ENCODE peak calls at places on chromosomes 11 and 22, in eight cellular contexts. X is endodermal cell, I is mesenchymal stem cell, E is left ventricle myocardium inferior, H is pancreas, K is dorsolateral prefrontal cortex, T is MM.1S, C is thoracic aorta. L is an unnamed sample.

GRCh38 chr22:46052801-46053562 is 76.0 kb upstream of the WNT7B start:
- DNase-seq in X (peak), I (no peak), E (peak), H (peak), K (peak), T (peak), C (no peak), L (peak)

GRCh38 chr11:102564110-102564509 is 33.6 kb upstream of the MMP7 start:
- DNase-seq in X (no peak), I (peak), E (no peak), H (no peak), K (no peak), T (peak), C (no peak), L (no peak)

GRCh38 chr11:62921573-62922188 is 518 bp upstream of the CHRM1 start:
- DNase-seq in X (peak), I (no peak), E (no peak), H (peak), K (peak), T (no peak), C (no peak), L (no peak)

GRCh38 chr11:133821776-133822175 is 23.5 kb downstream of the SPATA19 start:
- DNase-seq in X (peak), I (no peak), E (peak), H (no peak), K (peak), T (peak), C (no peak), L (peak)

GRCh38 chr11:132911186-132911585 is 621.1 kb downstream of the OPCML start:
- DNase-seq in X (no peak), I (peak), E (no peak), H (no peak), K (no peak), T (no peak), C (no peak), L (no peak)

GRCh38 chr11:117199061-117199915 is at the start of gene TAGLN:
- DNase-seq in X (peak), I (peak), E (peak), H (peak), K (no peak), T (no peak), C (peak), L (no peak)

GRCh38 chr11:32118025-32118974 is 27.4 kb downstream of the RCN1 start:
- DNase-seq in X (no peak), I (peak), E (no peak), H (no peak), K (no peak), T (no peak), C (no peak), L (peak)

GRCh38 chr11:75473684-75474083 is 40.7 kb upstream of the KLHL35 start:
- DNase-seq in X (no peak), I (no peak), E (no peak), H (peak), K (no peak), T (no peak), C (no peak), L (no peak)

GRCh38 chr11:7677071-7677470 is 3.8 kb upstream of the CYB5R2 start:
- DNase-seq in X (no peak), I (peak), E (no peak), H (no peak), K (no peak), T (no peak), C (no peak), L (no peak)

GRCh38 chr11:6747097-6747662 is 24.6 kb downstream of the OR2AG2 start:
- DNase-seq in X (no peak), I (no peak), E (no peak), H (no peak), K (no peak), T (no peak), C (no peak), L (no peak)

GRCh38 chr11:108697872-108698473 is 33.1 kb downstream of the DDX10 start:
- DNase-seq in X (peak), I (peak), E (no peak), H (no peak), K (peak), T (peak), C (no peak), L (peak)

GRCh38 chr11:92311616-92312449 is 87.2 kb downstream of the FAT3 start:
- DNase-seq in X (peak), I (peak), E (no peak), H (no peak), K (no peak), T (no peak), C (no peak), L (no peak)

GRCh38 chr11:69538840-69539239 is 57.4 kb downstream of the LINC01488 start:
- DNase-seq in X (no peak), I (no peak), E (no peak), H (no peak), K (no peak), T (no peak), C (no peak), L (no peak)

GRCh38 chr22:20606041-20606783 is 98.8 kb downstream of the MED15 start:
- DNase-seq in X (peak), I (peak), E (no peak), H (peak), K (no peak), T (peak), C (no peak), L (peak)

GRCh38 chr11:88709567-88709966 is 356.2 kb downstream of the GRM5 start:
- DNase-seq in X (peak), I (no peak), E (no peak), H (no peak), K (peak), T (no peak), C (no peak), L (no peak)

GRCh38 chr11:94938399-94939055 is 34.8 kb downstream of the CWC15 start:
- DNase-seq in X (no peak), I (peak), E (peak), H (no peak), K (peak), T (no peak), C (no peak), L (peak)

GRCh38 chr11:71221851-71222250 is 30.5 kb downstream of the SHANK2 start:
- DNase-seq in X (peak), I (no peak), E (no peak), H (peak), K (no peak), T (no peak), C (no peak), L (no peak)

GRCh38 chr11:2581151-2581930 is 118.5 kb downstream of the KCNQ1OT1 start:
- DNase-seq in X (peak), I (no peak), E (peak), H (peak), K (peak), T (no peak), C (no peak), L (peak)

GRCh38 chr11:96237759-96238158 is 105.2 kb downstream of the MAML2 start:
- DNase-seq in X (no peak), I (peak), E (no peak), H (no peak), K (no peak), T (no peak), C (no peak), L (no peak)

GRCh38 chr11:131495417-131495816 is 125.0 kb downstream of the NTM start:
- DNase-seq in X (no peak), I (no peak), E (peak), H (peak), K (peak), T (no peak), C (no peak), L (no peak)

GRCh38 chr22:24407884-24408283 is 19.5 kb upstream of the ADORA2A start:
- DNase-seq in X (no peak), I (no peak), E (no peak), H (no peak), K (no peak), T (no peak), C (no peak), L (peak)

GRCh38 chr11:20274031-20274430 is 89.5 kb upstream of the HTATIP2 start:
- DNase-seq in X (peak), I (no peak), E (no peak), H (no peak), K (no peak), T (peak), C (no peak), L (no peak)

GRCh38 chr11:108210441-108210840 is 12.0 kb downstream of the NPAT start:
- DNase-seq in X (no peak), I (no peak), E (no peak), H (no peak), K (no peak), T (no peak), C (no peak), L (no peak)

GRCh38 chr11:76639621-76640020 is 30.9 kb downstream of the LRRC32 start:
- DNase-seq in X (peak), I (no peak), E (no peak), H (no peak), K (no peak), T (no peak), C (no peak), L (no peak)

GRCh38 chr11:113384551-113384950 is 3.0 kb upstream of the ANKK1 start:
- DNase-seq in X (no peak), I (peak), E (no peak), H (no peak), K (no peak), T (no peak), C (no peak), L (no peak)

GRCh38 chr11:85170184-85170583 is 457.0 kb downstream of the DLG2 start:
- DNase-seq in X (no peak), I (peak), E (no peak), H (no peak), K (no peak), T (no peak), C (no peak), L (no peak)

GRCh38 chr11:29256580-29256979 is 760.2 kb downstream of the KCNA4 start:
- DNase-seq in X (no peak), I (no peak), E (no peak), H (no peak), K (no peak), T (peak), C (no peak), L (no peak)

DNA sequence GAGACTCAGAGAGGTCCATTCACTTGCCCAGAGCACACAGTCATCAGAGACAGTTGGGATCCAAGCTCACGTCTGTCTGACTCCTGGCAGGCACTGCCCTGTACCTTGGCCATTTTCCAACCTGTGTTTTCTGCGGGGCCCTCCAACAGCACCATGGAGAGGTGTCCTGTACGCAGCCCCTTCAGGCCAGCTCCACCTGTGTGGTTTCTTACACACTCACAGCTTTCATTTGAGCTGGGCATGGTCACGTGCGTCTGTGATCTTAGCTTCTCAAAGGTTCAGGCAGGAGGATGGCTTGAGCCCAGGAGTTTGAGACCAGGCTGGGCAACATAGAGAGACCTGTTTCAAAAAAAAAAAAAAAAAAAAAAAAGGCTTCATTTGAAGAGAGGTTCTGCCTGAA is 24.4 kb downstream of the TOM1 start:
- DNase-seq in X (no peak), I (no peak), E (no peak), H (no peak), K (no peak), T (no peak), C (no peak), L (no peak)
- H3K27ac ChIP-seq in X (no peak), I (no peak), E (no peak), H (no peak), K (no peak), T (no peak), C (no peak), L (no peak)

DNA sequence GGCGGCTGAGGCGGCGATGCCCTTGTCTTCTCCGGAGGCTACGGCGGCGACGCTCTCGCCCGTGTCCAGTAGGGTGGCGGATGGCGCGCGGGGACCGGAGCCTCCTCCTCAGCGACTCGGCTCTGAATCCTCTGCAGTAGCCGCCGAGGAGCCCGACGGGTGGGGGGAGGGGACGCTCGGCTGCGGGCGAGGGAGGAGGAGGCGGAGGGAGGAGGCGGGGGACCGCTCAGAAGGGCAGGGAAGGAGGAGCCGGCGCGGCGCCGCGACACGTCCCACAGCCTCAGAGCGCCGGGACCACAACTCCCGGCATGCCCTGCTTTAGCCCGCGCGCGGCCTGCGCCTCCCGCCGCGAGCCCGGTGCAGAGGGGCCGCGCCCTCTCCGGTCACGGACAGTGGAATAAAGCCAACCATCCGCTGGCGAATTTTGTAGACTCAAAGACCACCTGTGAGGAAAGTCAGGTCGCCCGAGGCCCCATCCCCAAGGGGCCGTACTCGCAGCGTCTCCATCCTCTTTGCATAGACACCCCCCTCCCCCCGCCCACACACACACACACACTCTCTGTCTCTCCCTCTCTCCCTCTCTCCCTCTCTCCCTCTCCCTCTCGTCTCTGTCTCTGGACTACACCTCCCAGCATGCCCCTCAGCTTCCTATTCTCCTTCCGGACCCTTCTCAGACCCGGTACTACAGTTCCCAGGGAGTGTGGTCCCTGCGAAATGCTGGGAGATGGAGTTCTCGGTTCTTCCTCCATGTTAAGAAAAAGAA is at the start of gene FAM168A:
- DNase-seq in X (peak), I (peak), E (peak), H (peak), K (peak), T (peak), C (peak), L (peak)
- H3K27ac ChIP-seq in X (peak), I (peak), E (peak), H (peak), K (peak), T (peak), C (peak), L (peak)

GRCh38 chr11:1301220-1302000 is 8.0 kb downstream of the TOLLIP start:
- DNase-seq in X (peak), I (no peak), E (no peak), H (no peak), K (no peak), T (no peak), C (no peak), L (peak)
- H3K27ac ChIP-seq in X (no peak), I (no peak), E (no peak), H (peak), K (peak), T (no peak), C (no peak), L (no peak)

GRCh38 chr22:27327497-27327896 is 474.1 kb downstream of the MN1 start:
- DNase-seq in X (no peak), I (no peak), E (no peak), H (no peak), K (no peak), T (no peak), C (no peak), L (no peak)

GRCh38 chr22:27331526-27332281 is 469.9 kb downstream of the MN1 start:
- DNase-seq in X (peak), I (peak), E (peak), H (peak), K (peak), T (no peak), C (peak), L (peak)

GRCh38 chr22:27329966-27330645 is 471.4 kb downstream of the MN1 start:
- DNase-seq in X (no peak), I (no peak), E (no peak), H (no peak), K (no peak), T (no peak), C (no peak), L (no peak)

GRCh38 chr22:27329471-27329870 is 472.1 kb downstream of the MN1 start:
- DNase-seq in X (peak), I (no peak), E (no peak), H (no peak), K (no peak), T (no peak), C (no peak), L (no peak)

DNA sequence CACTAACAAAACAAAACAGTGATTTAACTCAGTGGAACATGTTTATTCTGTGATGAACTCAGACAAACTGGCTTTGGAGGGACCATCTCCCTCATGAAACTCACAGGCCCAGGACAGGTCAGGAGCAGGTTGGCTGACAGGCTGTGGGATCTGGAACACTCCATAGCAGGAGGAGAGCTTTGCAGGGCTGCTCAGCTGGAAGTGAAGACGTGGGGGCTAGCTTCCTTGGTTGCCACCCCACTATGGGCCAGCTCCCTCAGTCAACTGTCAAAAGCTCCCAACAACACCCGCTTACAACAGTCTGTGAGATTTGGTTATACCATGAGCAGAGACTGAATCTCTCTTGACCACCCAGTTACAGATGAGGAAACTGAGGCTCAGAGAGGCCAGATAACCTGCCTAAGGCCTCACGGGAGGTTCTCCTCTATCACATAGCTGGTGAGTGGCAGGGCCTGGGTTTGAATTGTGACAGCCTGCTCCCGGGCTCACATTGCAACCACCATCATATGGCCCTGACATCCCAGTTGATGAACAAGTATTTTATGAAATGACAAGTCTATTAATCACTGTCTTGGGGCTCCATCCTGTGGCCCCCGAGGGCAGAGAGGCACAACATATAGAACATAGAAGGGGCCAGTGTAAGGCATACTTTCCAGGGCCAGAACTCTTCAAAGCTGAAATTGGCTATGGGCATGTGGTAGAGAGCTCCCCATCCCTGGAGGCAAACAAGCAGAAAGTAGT is 473.4 kb downstream of the MN1 start:
- DNase-seq in X (no peak), I (no peak), E (no peak), H (no peak), K (no peak), T (no peak), C (no peak), L (no peak)
- H3K27ac ChIP-seq in X (no peak), I (no peak), E (no peak), H (no peak), K (no peak), T (no peak), C (no peak), L (no peak)

DNA sequence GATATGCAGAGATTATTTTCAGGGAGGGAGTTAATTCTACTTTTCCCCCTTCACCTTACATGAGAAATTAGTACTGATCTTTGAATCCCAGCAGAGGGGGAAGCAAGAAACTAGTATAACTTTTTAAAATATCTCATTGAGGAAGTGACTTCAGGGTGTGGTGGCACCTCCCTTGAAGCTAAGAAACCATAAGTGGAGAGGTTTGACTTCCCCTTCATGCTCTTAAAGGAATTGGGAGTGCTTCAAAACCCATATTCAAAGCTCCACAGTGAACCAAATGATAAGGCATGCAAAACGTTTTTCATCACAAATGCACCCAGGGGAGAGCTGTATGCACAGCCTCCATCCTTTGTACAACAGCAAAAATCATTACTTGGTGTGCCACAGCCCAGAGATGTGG is 531 bp downstream of the MS4A14 start:
- DNase-seq in X (no peak), I (no peak), E (no peak), H (no peak), K (no peak), T (no peak), C (no peak), L (no peak)
- H3K27ac ChIP-seq in X (no peak), I (no peak), E (no peak), H (no peak), K (no peak), T (no peak), C (no peak), L (no peak)

GRCh38 chr22:29751669-29752068 is 15.1 kb downstream of the ZMAT5 start:
- DNase-seq in X (no peak), I (no peak), E (no peak), H (no peak), K (no peak), T (no peak), C (no peak), L (no peak)
- H3K27ac ChIP-seq in X (no peak), I (no peak), E (no peak), H (no peak), K (no peak), T (no peak), C (no peak), L (no peak)